ENCODE peak calls at places on chromosomes 7 and 10, in seven cellular contexts. X, N, U, K, A, V and L are unnamed samples.

GRCh38 chr7:199465-200249 is 7.3 kb downstream of the FAM20C start:
- DNase-seq in X (no peak), N (no peak), U (no peak), K (no peak), A (no peak), V (no peak), L (no peak)

GRCh38 chr10:66586073-66586472 is 339.8 kb upstream of the LRRTM3 start:
- DNase-seq in X (no peak), N (no peak), U (no peak), K (no peak), A (no peak), V (peak; percentile 61), L (no peak)

GRCh38 chr10:70424320-70424719 is 17.2 kb downstream of the NODAL start:
- DNase-seq in X (no peak), N (no peak), U (no peak), K (no peak), A (no peak), V (no peak), L (no peak)

GRCh38 chr10:43824934-43825333 is 176.3 kb upstream of the ZNF32 start:
- DNase-seq in X (peak; percentile 89), N (no peak), U (no peak), K (no peak), A (no peak), V (no peak), L (peak; percentile 67)

GRCh38 chr10:64350665-64351064 is 829.5 kb downstream of the REEP3 start:
- DNase-seq in X (no peak), N (no peak), U (no peak), K (no peak), A (no peak), V (no peak), L (no peak)

GRCh38 chr7:133009426-133009825 is 72.5 kb downstream of the CHCHD3 start:
- DNase-seq in X (no peak), N (no peak), U (no peak), K (no peak), A (no peak), V (no peak), L (no peak)

GRCh38 chr10:5094265-5095205 is at the start of gene AKR1C3:
- DNase-seq in X (no peak), N (peak; percentile 83), U (peak; percentile 62), K (no peak), A (no peak), V (peak; percentile 66), L (no peak)

GRCh38 chr10:25851548-25851947 is 82.5 kb upstream of the MYO3A start:
- DNase-seq in X (no peak), N (no peak), U (no peak), K (no peak), A (no peak), V (peak; percentile 24), L (no peak)

GRCh38 chr10:31677198-31678138 is 251.2 kb downstream of the ARHGAP12 start:
- DNase-seq in X (no peak), N (no peak), U (no peak), K (no peak), A (no peak), V (peak; percentile 85), L (no peak)

GRCh38 chr7:104296266-104296665 is 32.1 kb upstream of the LHFPL3 start:
- DNase-seq in X (no peak), N (no peak), U (no peak), K (no peak), A (no peak), V (no peak), L (no peak)

GRCh38 chr10:86733260-86733671 is 23.2 kb upstream of the BMPR1A start:
- DNase-seq in X (no peak), N (no peak), U (no peak), K (no peak), A (no peak), V (no peak), L (no peak)

GRCh38 chr10:52455095-52455494 is 141.0 kb downstream of the DKK1 start:
- DNase-seq in X (no peak), N (no peak), U (no peak), K (no peak), A (no peak), V (no peak), L (no peak)

GRCh38 chr10:80507484-80507880 is 30.2 kb upstream of the SH2D4B start:
- DNase-seq in X (no peak), N (no peak), U (no peak), K (no peak), A (no peak), V (no peak), L (no peak)

GRCh38 chr10:80511984-80512634 is 25.6 kb upstream of the SH2D4B start:
- DNase-seq in X (no peak), N (no peak), U (no peak), K (no peak), A (no peak), V (no peak), L (no peak)

GRCh38 chr10:80509108-80509402 is 28.6 kb upstream of the SH2D4B start:
- DNase-seq in X (no peak), N (no peak), U (no peak), K (no peak), A (no peak), V (no peak), L (no peak)

GRCh38 chr10:80506836-80507483 is 30.7 kb upstream of the SH2D4B start:
- DNase-seq in X (no peak), N (no peak), U (no peak), K (no peak), A (no peak), V (no peak), L (no peak)

GRCh38 chr10:80509403-80510161 is 28.1 kb upstream of the SH2D4B start:
- DNase-seq in X (no peak), N (peak; percentile 98), U (no peak), K (no peak), A (no peak), V (no peak), L (no peak)
- TF ChIP-seq POLR2AphosphoS5 in X (peak; percentile 55), N (peak; percentile 99), U (no peak), K (peak; percentile 28), A (no peak), V (no peak), L (no peak)

GRCh38 chr10:100736809-100737358 is 8.5 kb upstream of the PAX2 start:
- DNase-seq in X (no peak), N (no peak), U (no peak), K (no peak), A (no peak), V (peak; percentile 46), L (no peak)

GRCh38 chr10:100736144-100736808 is 9.1 kb upstream of the PAX2 start:
- DNase-seq in X (no peak), N (no peak), U (no peak), K (no peak), A (no peak), V (no peak), L (no peak)

GRCh38 chr10:100737359-100738054 is 7.9 kb upstream of the PAX2 start:
- DNase-seq in X (no peak), N (no peak), U (no peak), K (no peak), A (no peak), V (peak; percentile 93), L (no peak)

GRCh38 chr10:100739516-100740368 is 5.6 kb upstream of the PAX2 start:
- DNase-seq in X (no peak), N (no peak), U (no peak), K (no peak), A (no peak), V (peak; percentile 77), L (no peak)

DNA sequence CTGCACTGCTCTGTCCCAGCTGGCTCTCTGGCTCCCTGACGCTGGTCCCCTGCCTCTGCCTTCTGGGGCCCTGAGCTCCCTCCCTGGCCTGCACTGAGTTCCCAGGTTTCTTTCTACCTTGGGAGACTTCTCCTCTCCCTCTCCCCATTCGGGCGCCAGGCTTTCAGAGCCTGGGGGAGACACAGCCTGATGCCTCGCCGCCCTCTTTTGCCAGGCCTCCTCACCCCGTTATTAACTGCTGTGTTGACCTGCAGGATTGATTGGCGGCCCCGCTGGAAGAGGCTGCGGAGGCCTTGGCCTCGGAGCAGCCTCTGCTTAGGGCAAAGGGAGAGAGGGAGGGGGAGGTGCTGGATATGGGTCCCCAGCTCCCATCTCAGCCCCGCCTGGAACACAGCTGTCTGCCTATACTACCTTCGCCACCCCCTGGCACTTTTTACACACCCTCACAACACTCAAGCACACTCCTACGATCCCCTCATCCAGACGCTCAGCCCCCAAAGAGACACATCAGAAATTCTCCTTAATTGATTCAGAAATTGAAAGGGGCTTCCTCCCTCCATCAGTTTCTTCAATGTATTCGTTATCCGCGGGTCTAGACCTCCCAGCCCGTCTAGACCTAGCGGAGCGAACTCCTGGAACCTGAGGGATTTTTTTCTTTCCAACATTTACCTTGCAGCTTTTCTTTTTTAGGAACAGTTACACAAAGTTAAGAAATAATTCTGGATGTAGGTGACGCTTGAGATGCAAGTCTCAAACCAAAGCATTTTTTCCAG is 7.1 kb upstream of the PAX2 start:
- DNase-seq in X (no peak), N (no peak), U (no peak), K (no peak), A (no peak), V (peak; percentile 51), L (no peak)
- H3K27ac ChIP-seq in X (no peak overlapping the region), N (no peak overlapping the region), U (no peak overlapping the region), K (no peak overlapping the region), A (no peak overlapping the region), V (no peak overlapping the region), L (no peak overlapping the region)

DNA sequence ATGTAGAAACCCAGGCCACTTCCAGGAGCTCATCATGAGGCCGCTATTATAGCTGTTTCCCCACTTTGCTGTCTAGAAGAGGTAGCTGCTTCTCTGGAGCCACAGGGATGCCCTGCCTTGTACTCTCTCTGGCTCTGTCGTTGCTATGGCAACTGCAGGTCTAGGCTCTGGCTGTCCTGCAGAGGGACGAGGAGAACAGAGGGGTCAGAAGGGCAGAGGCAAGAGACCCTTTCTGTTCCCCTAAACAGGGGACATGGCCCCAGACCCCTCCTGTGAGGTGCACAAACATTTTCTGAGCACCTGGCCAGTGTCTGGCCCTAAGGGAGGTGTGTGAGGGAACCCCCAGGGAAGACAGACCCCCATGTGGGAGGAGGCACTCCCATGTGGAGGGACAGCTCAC is 31.4 kb downstream of the ITPRIP start:
- DNase-seq in X (no peak), N (no peak), U (no peak), K (no peak), A (no peak), V (peak; percentile 65), L (no peak)
- H3K4me1 ChIP-seq in X (peaks cover 88% of the 10 kb centered on the region), N (peaks cover 10% of the 10 kb centered on the region), U (no peaks in the 10 kb centered on the region), K (peaks cover 12% of the 10 kb centered on the region), A (peaks cover 26% of the 10 kb centered on the region), V (no peaks in the 10 kb centered on the region), L (no peaks in the 10 kb centered on the region)

DNA sequence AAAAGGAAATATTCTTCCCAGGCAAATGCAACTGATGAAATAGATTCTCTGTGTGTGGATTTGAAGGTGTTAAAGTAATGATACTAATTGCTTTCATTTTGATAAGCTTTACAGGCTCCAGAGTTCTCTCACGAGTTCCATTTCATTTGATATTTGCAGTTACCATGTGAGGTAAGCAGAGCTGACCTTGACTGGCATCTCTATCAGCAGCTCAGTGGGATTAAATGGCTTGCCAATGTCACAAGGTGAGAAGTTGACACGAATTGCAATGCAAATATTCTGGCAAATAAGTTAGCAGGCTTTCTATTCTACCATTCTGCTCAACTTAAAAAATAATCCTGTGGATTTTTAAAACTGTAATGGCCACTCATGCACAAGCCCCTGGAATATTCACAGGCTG is 64.4 kb upstream of the ANKRD1 start:
- DNase-seq in X (peak; percentile 37), N (no peak), U (no peak), K (no peak), A (no peak), V (no peak), L (no peak)
- TF ChIP-seq POLR2AphosphoS5 in X (no peak), N (no peak), U (no peak), K (no peak), A (no peak), V (no peak), L (no peak)

GRCh38 chr7:35988818-35989217 is 164.2 kb upstream of the EEPD1 start:
- DNase-seq in X (no peak), N (no peak), U (no peak), K (peak; percentile 50), A (no peak), V (no peak), L (no peak)
- H3K27ac ChIP-seq in X (peak overlapping the region; percentile 68), N (no peak overlapping the region), U (no peak overlapping the region), K (peak overlapping the region; percentile 65), A (no peak overlapping the region), V (no peak overlapping the region), L (no peak overlapping the region)